ENCODE peak calls at places on chromosomes 13 and 19, in nine cellular contexts. One of them, this sample, is unnamed.

GRCh38 chr19:35459414-35460082 is 11.5 kb downstream of the FFAR2 start:
- DNase-seq in stimulated activated CD4-positive, alpha-beta T cell treated with anti-CD3 and anti-CD28 coated beads, TNF-alpha, amount 100 ng/mL, for 48 hours: no peak
- DNase-seq in CD4-positive, alpha-beta T cell: no peak
- DNase-seq in anterior cingulate cortex: no peak
- DNase-seq in effector memory CD8-positive, alpha-beta T cell: no peak
- DNase-seq in right atrium auricular region: no peak
- DNase-seq in stimulated activated CD8-positive, alpha-beta memory T cell treated with anti-CD3 and anti-CD28 coated beads, Interleukin-15, amount 100 ng/mL, for 24 hours: no peak
- DNase-seq in naive B cell: no peak
- DNase-seq in amygdala: no peak
- DNase-seq in this sample: no peak

GRCh38 chr13:30792257-30793000 is 57.1 kb downstream of the ALOX5AP start:
- DNase-seq in amygdala: peak
- DNase-seq in effector memory CD8-positive, alpha-beta T cell: no peak
- DNase-seq in stimulated activated CD4-positive, alpha-beta T cell treated with anti-CD3 and anti-CD28 coated beads, TNF-alpha, amount 100 ng/mL, for 48 hours: no peak
- DNase-seq in anterior cingulate cortex: peak
- DNase-seq in stimulated activated CD8-positive, alpha-beta memory T cell treated with anti-CD3 and anti-CD28 coated beads, Interleukin-15, amount 100 ng/mL, for 24 hours: no peak
- DNase-seq in naive B cell: no peak
- DNase-seq in right atrium auricular region: peak
- DNase-seq in CD4-positive, alpha-beta T cell: no peak
- DNase-seq in this sample: no peak

GRCh38 chr13:73952683-73953082 is 181.5 kb downstream of the KLF12 start:
- DNase-seq in amygdala: no peak
- DNase-seq in stimulated activated CD8-positive, alpha-beta memory T cell treated with anti-CD3 and anti-CD28 coated beads, Interleukin-15, amount 100 ng/mL, for 24 hours: no peak
- DNase-seq in CD4-positive, alpha-beta T cell: no peak
- DNase-seq in right atrium auricular region: no peak
- DNase-seq in stimulated activated CD4-positive, alpha-beta T cell treated with anti-CD3 and anti-CD28 coated beads, TNF-alpha, amount 100 ng/mL, for 48 hours: no peak
- DNase-seq in anterior cingulate cortex: no peak
- DNase-seq in naive B cell: no peak
- DNase-seq in effector memory CD8-positive, alpha-beta T cell: no peak
- DNase-seq in this sample: no peak

GRCh38 chr19:28961772-28962500 is 251.0 kb downstream of the UQCRFS1 start:
- DNase-seq in effector memory CD8-positive, alpha-beta T cell: no peak
- DNase-seq in right atrium auricular region: no peak
- DNase-seq in naive B cell: no peak
- DNase-seq in CD4-positive, alpha-beta T cell: no peak
- DNase-seq in amygdala: no peak
- DNase-seq in stimulated activated CD8-positive, alpha-beta memory T cell treated with anti-CD3 and anti-CD28 coated beads, Interleukin-15, amount 100 ng/mL, for 24 hours: no peak
- DNase-seq in anterior cingulate cortex: no peak
- DNase-seq in stimulated activated CD4-positive, alpha-beta T cell treated with anti-CD3 and anti-CD28 coated beads, TNF-alpha, amount 100 ng/mL, for 48 hours: no peak
- DNase-seq in this sample: no peak

GRCh38 chr19:40596608-40597328 is 4.4 kb upstream of the LTBP4 start:
- DNase-seq in right atrium auricular region: no peak
- DNase-seq in CD4-positive, alpha-beta T cell: no peak
- DNase-seq in naive B cell: no peak
- DNase-seq in amygdala: no peak
- DNase-seq in stimulated activated CD8-positive, alpha-beta memory T cell treated with anti-CD3 and anti-CD28 coated beads, Interleukin-15, amount 100 ng/mL, for 24 hours: no peak
- DNase-seq in effector memory CD8-positive, alpha-beta T cell: no peak
- DNase-seq in anterior cingulate cortex: no peak
- DNase-seq in stimulated activated CD4-positive, alpha-beta T cell treated with anti-CD3 and anti-CD28 coated beads, TNF-alpha, amount 100 ng/mL, for 48 hours: no peak
- DNase-seq in this sample: no peak

GRCh38 chr13:39527961-39528720 is 74.9 kb downstream of the LHFPL6 start:
- DNase-seq in right atrium auricular region: peak
- DNase-seq in CD4-positive, alpha-beta T cell: no peak
- DNase-seq in stimulated activated CD8-positive, alpha-beta memory T cell treated with anti-CD3 and anti-CD28 coated beads, Interleukin-15, amount 100 ng/mL, for 24 hours: no peak
- DNase-seq in anterior cingulate cortex: no peak
- DNase-seq in effector memory CD8-positive, alpha-beta T cell: no peak
- DNase-seq in naive B cell: no peak
- DNase-seq in amygdala: peak
- DNase-seq in stimulated activated CD4-positive, alpha-beta T cell treated with anti-CD3 and anti-CD28 coated beads, TNF-alpha, amount 100 ng/mL, for 48 hours: no peak
- DNase-seq in this sample: no peak

GRCh38 chr13:110944121-110944967 is 29.5 kb upstream of the ANKRD10 start:
- DNase-seq in right atrium auricular region: no peak
- DNase-seq in CD4-positive, alpha-beta T cell: no peak
- DNase-seq in stimulated activated CD8-positive, alpha-beta memory T cell treated with anti-CD3 and anti-CD28 coated beads, Interleukin-15, amount 100 ng/mL, for 24 hours: no peak
- DNase-seq in anterior cingulate cortex: no peak
- DNase-seq in naive B cell: no peak
- DNase-seq in stimulated activated CD4-positive, alpha-beta T cell treated with anti-CD3 and anti-CD28 coated beads, TNF-alpha, amount 100 ng/mL, for 48 hours: peak
- DNase-seq in effector memory CD8-positive, alpha-beta T cell: no peak
- DNase-seq in amygdala: no peak
- DNase-seq in this sample: peak

GRCh38 chr19:40982594-40983101 is 8.4 kb upstream of the CYP2B6 start:
- DNase-seq in stimulated activated CD8-positive, alpha-beta memory T cell treated with anti-CD3 and anti-CD28 coated beads, Interleukin-15, amount 100 ng/mL, for 24 hours: no peak
- DNase-seq in amygdala: no peak
- DNase-seq in right atrium auricular region: no peak
- DNase-seq in effector memory CD8-positive, alpha-beta T cell: no peak
- DNase-seq in naive B cell: no peak
- DNase-seq in stimulated activated CD4-positive, alpha-beta T cell treated with anti-CD3 and anti-CD28 coated beads, TNF-alpha, amount 100 ng/mL, for 48 hours: no peak
- DNase-seq in CD4-positive, alpha-beta T cell: no peak
- DNase-seq in anterior cingulate cortex: no peak
- DNase-seq in this sample: no peak

GRCh38 chr19:33392341-33393285 is 19.1 kb downstream of the CEBPG start:
- DNase-seq in CD4-positive, alpha-beta T cell: no peak
- DNase-seq in stimulated activated CD4-positive, alpha-beta T cell treated with anti-CD3 and anti-CD28 coated beads, TNF-alpha, amount 100 ng/mL, for 48 hours: no peak
- DNase-seq in naive B cell: no peak
- DNase-seq in right atrium auricular region: no peak
- DNase-seq in effector memory CD8-positive, alpha-beta T cell: no peak
- DNase-seq in amygdala: no peak
- DNase-seq in stimulated activated CD8-positive, alpha-beta memory T cell treated with anti-CD3 and anti-CD28 coated beads, Interleukin-15, amount 100 ng/mL, for 24 hours: no peak
- DNase-seq in anterior cingulate cortex: no peak
- DNase-seq in this sample: no peak

GRCh38 chr19:2260341-2260751 is 4.1 kb upstream of the JSRP1 start:
- DNase-seq in right atrium auricular region: no peak
- DNase-seq in anterior cingulate cortex: no peak
- DNase-seq in amygdala: no peak
- DNase-seq in stimulated activated CD4-positive, alpha-beta T cell treated with anti-CD3 and anti-CD28 coated beads, TNF-alpha, amount 100 ng/mL, for 48 hours: no peak
- DNase-seq in CD4-positive, alpha-beta T cell: no peak
- DNase-seq in effector memory CD8-positive, alpha-beta T cell: no peak
- DNase-seq in naive B cell: no peak
- DNase-seq in stimulated activated CD8-positive, alpha-beta memory T cell treated with anti-CD3 and anti-CD28 coated beads, Interleukin-15, amount 100 ng/mL, for 24 hours: no peak
- DNase-seq in this sample: peak

GRCh38 chr13:103157034-103157433 is 90.8 kb upstream of the SLC10A2 start:
- DNase-seq in naive B cell: no peak
- DNase-seq in anterior cingulate cortex: no peak
- DNase-seq in right atrium auricular region: no peak
- DNase-seq in stimulated activated CD4-positive, alpha-beta T cell treated with anti-CD3 and anti-CD28 coated beads, TNF-alpha, amount 100 ng/mL, for 48 hours: no peak
- DNase-seq in effector memory CD8-positive, alpha-beta T cell: no peak
- DNase-seq in stimulated activated CD8-positive, alpha-beta memory T cell treated with anti-CD3 and anti-CD28 coated beads, Interleukin-15, amount 100 ng/mL, for 24 hours: no peak
- DNase-seq in CD4-positive, alpha-beta T cell: no peak
- DNase-seq in amygdala: no peak
- DNase-seq in this sample: no peak

GRCh38 chr13:113138792-113139551 is 16.4 kb downstream of the F10 start:
- DNase-seq in amygdala: no peak
- DNase-seq in stimulated activated CD8-positive, alpha-beta memory T cell treated with anti-CD3 and anti-CD28 coated beads, Interleukin-15, amount 100 ng/mL, for 24 hours: no peak
- DNase-seq in anterior cingulate cortex: no peak
- DNase-seq in stimulated activated CD4-positive, alpha-beta T cell treated with anti-CD3 and anti-CD28 coated beads, TNF-alpha, amount 100 ng/mL, for 48 hours: no peak
- DNase-seq in CD4-positive, alpha-beta T cell: no peak
- DNase-seq in effector memory CD8-positive, alpha-beta T cell: no peak
- DNase-seq in right atrium auricular region: no peak
- DNase-seq in naive B cell: no peak
- DNase-seq in this sample: no peak

GRCh38 chr19:48418317-48419064 is 25.0 kb downstream of the GRIN2D start:
- DNase-seq in right atrium auricular region: no peak
- DNase-seq in anterior cingulate cortex: no peak
- DNase-seq in CD4-positive, alpha-beta T cell: no peak
- DNase-seq in effector memory CD8-positive, alpha-beta T cell: no peak
- DNase-seq in amygdala: no peak
- DNase-seq in naive B cell: no peak
- DNase-seq in stimulated activated CD8-positive, alpha-beta memory T cell treated with anti-CD3 and anti-CD28 coated beads, Interleukin-15, amount 100 ng/mL, for 24 hours: no peak
- DNase-seq in stimulated activated CD4-positive, alpha-beta T cell treated with anti-CD3 and anti-CD28 coated beads, TNF-alpha, amount 100 ng/mL, for 48 hours: no peak
- DNase-seq in this sample: no peak

GRCh38 chr19:30325657-30326056 is 46.5 kb upstream of the ZNF536 start:
- DNase-seq in stimulated activated CD8-positive, alpha-beta memory T cell treated with anti-CD3 and anti-CD28 coated beads, Interleukin-15, amount 100 ng/mL, for 24 hours: no peak
- DNase-seq in CD4-positive, alpha-beta T cell: no peak
- DNase-seq in right atrium auricular region: no peak
- DNase-seq in naive B cell: no peak
- DNase-seq in anterior cingulate cortex: no peak
- DNase-seq in effector memory CD8-positive, alpha-beta T cell: no peak
- DNase-seq in amygdala: no peak
- DNase-seq in stimulated activated CD4-positive, alpha-beta T cell treated with anti-CD3 and anti-CD28 coated beads, TNF-alpha, amount 100 ng/mL, for 48 hours: no peak
- DNase-seq in this sample: no peak

GRCh38 chr19:13953021-13953531 is 767 bp downstream of the DCAF15 start:
- DNase-seq in effector memory CD8-positive, alpha-beta T cell: no peak
- DNase-seq in amygdala: no peak
- DNase-seq in anterior cingulate cortex: no peak
- DNase-seq in stimulated activated CD4-positive, alpha-beta T cell treated with anti-CD3 and anti-CD28 coated beads, TNF-alpha, amount 100 ng/mL, for 48 hours: no peak
- DNase-seq in CD4-positive, alpha-beta T cell: no peak
- DNase-seq in naive B cell: no peak
- DNase-seq in right atrium auricular region: no peak
- DNase-seq in stimulated activated CD8-positive, alpha-beta memory T cell treated with anti-CD3 and anti-CD28 coated beads, Interleukin-15, amount 100 ng/mL, for 24 hours: no peak
- DNase-seq in this sample: peak

GRCh38 chr13:39567569-39567968 is 35.4 kb downstream of the LHFPL6 start:
- DNase-seq in right atrium auricular region: no peak
- DNase-seq in naive B cell: no peak
- DNase-seq in CD4-positive, alpha-beta T cell: no peak
- DNase-seq in anterior cingulate cortex: no peak
- DNase-seq in amygdala: no peak
- DNase-seq in stimulated activated CD8-positive, alpha-beta memory T cell treated with anti-CD3 and anti-CD28 coated beads, Interleukin-15, amount 100 ng/mL, for 24 hours: no peak
- DNase-seq in stimulated activated CD4-positive, alpha-beta T cell treated with anti-CD3 and anti-CD28 coated beads, TNF-alpha, amount 100 ng/mL, for 48 hours: no peak
- DNase-seq in effector memory CD8-positive, alpha-beta T cell: no peak
- DNase-seq in this sample: no peak

GRCh38 chr13:30752201-30752797 is 17.0 kb downstream of the ALOX5AP start:
- DNase-seq in effector memory CD8-positive, alpha-beta T cell: no peak
- DNase-seq in anterior cingulate cortex: no peak
- DNase-seq in right atrium auricular region: no peak
- DNase-seq in stimulated activated CD4-positive, alpha-beta T cell treated with anti-CD3 and anti-CD28 coated beads, TNF-alpha, amount 100 ng/mL, for 48 hours: no peak
- DNase-seq in amygdala: no peak
- DNase-seq in CD4-positive, alpha-beta T cell: no peak
- DNase-seq in stimulated activated CD8-positive, alpha-beta memory T cell treated with anti-CD3 and anti-CD28 coated beads, Interleukin-15, amount 100 ng/mL, for 24 hours: no peak
- DNase-seq in naive B cell: no peak
- DNase-seq in this sample: no peak

GRCh38 chr13:39410089-39410901 is 192.7 kb downstream of the LHFPL6 start:
- DNase-seq in stimulated activated CD4-positive, alpha-beta T cell treated with anti-CD3 and anti-CD28 coated beads, TNF-alpha, amount 100 ng/mL, for 48 hours: no peak
- DNase-seq in stimulated activated CD8-positive, alpha-beta memory T cell treated with anti-CD3 and anti-CD28 coated beads, Interleukin-15, amount 100 ng/mL, for 24 hours: no peak
- DNase-seq in right atrium auricular region: no peak
- DNase-seq in amygdala: no peak
- DNase-seq in naive B cell: no peak
- DNase-seq in CD4-positive, alpha-beta T cell: no peak
- DNase-seq in effector memory CD8-positive, alpha-beta T cell: no peak
- DNase-seq in anterior cingulate cortex: no peak
- DNase-seq in this sample: no peak

GRCh38 chr19:7607874-7608560 is 12.4 kb downstream of the CAMSAP3 start:
- DNase-seq in stimulated activated CD8-positive, alpha-beta memory T cell treated with anti-CD3 and anti-CD28 coated beads, Interleukin-15, amount 100 ng/mL, for 24 hours: no peak
- DNase-seq in stimulated activated CD4-positive, alpha-beta T cell treated with anti-CD3 and anti-CD28 coated beads, TNF-alpha, amount 100 ng/mL, for 48 hours: no peak
- DNase-seq in CD4-positive, alpha-beta T cell: no peak
- DNase-seq in amygdala: no peak
- DNase-seq in right atrium auricular region: no peak
- DNase-seq in effector memory CD8-positive, alpha-beta T cell: no peak
- DNase-seq in naive B cell: no peak
- DNase-seq in anterior cingulate cortex: no peak
- DNase-seq in this sample: no peak

GRCh38 chr19:15381864-15382263 is 2.3 kb upstream of the AKAP8 start:
- DNase-seq in stimulated activated CD8-positive, alpha-beta memory T cell treated with anti-CD3 and anti-CD28 coated beads, Interleukin-15, amount 100 ng/mL, for 24 hours: no peak
- DNase-seq in anterior cingulate cortex: no peak
- DNase-seq in naive B cell: no peak
- DNase-seq in right atrium auricular region: no peak
- DNase-seq in CD4-positive, alpha-beta T cell: no peak
- DNase-seq in effector memory CD8-positive, alpha-beta T cell: no peak
- DNase-seq in amygdala: no peak
- DNase-seq in stimulated activated CD4-positive, alpha-beta T cell treated with anti-CD3 and anti-CD28 coated beads, TNF-alpha, amount 100 ng/mL, for 48 hours: no peak
- DNase-seq in this sample: no peak

GRCh38 chr13:99257291-99257690 is 888 bp downstream of the GPR18 start:
- DNase-seq in stimulated activated CD8-positive, alpha-beta memory T cell treated with anti-CD3 and anti-CD28 coated beads, Interleukin-15, amount 100 ng/mL, for 24 hours: no peak
- DNase-seq in stimulated activated CD4-positive, alpha-beta T cell treated with anti-CD3 and anti-CD28 coated beads, TNF-alpha, amount 100 ng/mL, for 48 hours: no peak
- DNase-seq in CD4-positive, alpha-beta T cell: no peak
- DNase-seq in right atrium auricular region: no peak
- DNase-seq in naive B cell: no peak
- DNase-seq in amygdala: no peak
- DNase-seq in anterior cingulate cortex: no peak
- DNase-seq in effector memory CD8-positive, alpha-beta T cell: no peak
- DNase-seq in this sample: peak

GRCh38 chr19:35126624-35126959 is 8.3 kb downstream of the LGI4 start:
- DNase-seq in stimulated activated CD8-positive, alpha-beta memory T cell treated with anti-CD3 and anti-CD28 coated beads, Interleukin-15, amount 100 ng/mL, for 24 hours: no peak
- DNase-seq in stimulated activated CD4-positive, alpha-beta T cell treated with anti-CD3 and anti-CD28 coated beads, TNF-alpha, amount 100 ng/mL, for 48 hours: no peak
- DNase-seq in amygdala: peak
- DNase-seq in CD4-positive, alpha-beta T cell: no peak
- DNase-seq in naive B cell: no peak
- DNase-seq in right atrium auricular region: no peak
- DNase-seq in anterior cingulate cortex: peak
- DNase-seq in effector memory CD8-positive, alpha-beta T cell: no peak
- DNase-seq in this sample: no peak

GRCh38 chr13:27266937-27267336 is 3.7 kb upstream of the RASL11A start:
- DNase-seq in effector memory CD8-positive, alpha-beta T cell: no peak
- DNase-seq in right atrium auricular region: no peak
- DNase-seq in CD4-positive, alpha-beta T cell: no peak
- DNase-seq in amygdala: no peak
- DNase-seq in anterior cingulate cortex: no peak
- DNase-seq in stimulated activated CD8-positive, alpha-beta memory T cell treated with anti-CD3 and anti-CD28 coated beads, Interleukin-15, amount 100 ng/mL, for 24 hours: no peak
- DNase-seq in stimulated activated CD4-positive, alpha-beta T cell treated with anti-CD3 and anti-CD28 coated beads, TNF-alpha, amount 100 ng/mL, for 48 hours: no peak
- DNase-seq in naive B cell: no peak
- DNase-seq in this sample: no peak

GRCh38 chr13:30071890-30072817 is 221.7 kb upstream of the UBL3 start:
- DNase-seq in stimulated activated CD4-positive, alpha-beta T cell treated with anti-CD3 and anti-CD28 coated beads, TNF-alpha, amount 100 ng/mL, for 48 hours: no peak
- DNase-seq in effector memory CD8-positive, alpha-beta T cell: no peak
- DNase-seq in anterior cingulate cortex: no peak
- DNase-seq in stimulated activated CD8-positive, alpha-beta memory T cell treated with anti-CD3 and anti-CD28 coated beads, Interleukin-15, amount 100 ng/mL, for 24 hours: no peak
- DNase-seq in amygdala: no peak
- DNase-seq in naive B cell: no peak
- DNase-seq in right atrium auricular region: no peak
- DNase-seq in CD4-positive, alpha-beta T cell: no peak
- DNase-seq in this sample: no peak

GRCh38 chr13:43227721-43228120 is 204.3 kb downstream of the DNAJC15 start:
- DNase-seq in right atrium auricular region: no peak
- DNase-seq in CD4-positive, alpha-beta T cell: no peak
- DNase-seq in anterior cingulate cortex: no peak
- DNase-seq in effector memory CD8-positive, alpha-beta T cell: no peak
- DNase-seq in stimulated activated CD8-positive, alpha-beta memory T cell treated with anti-CD3 and anti-CD28 coated beads, Interleukin-15, amount 100 ng/mL, for 24 hours: no peak
- DNase-seq in amygdala: peak
- DNase-seq in stimulated activated CD4-positive, alpha-beta T cell treated with anti-CD3 and anti-CD28 coated beads, TNF-alpha, amount 100 ng/mL, for 48 hours: no peak
- DNase-seq in naive B cell: no peak
- DNase-seq in this sample: no peak

GRCh38 chr13:99590519-99591011 is 89.3 kb downstream of the TM9SF2 start:
- DNase-seq in CD4-positive, alpha-beta T cell: no peak
- DNase-seq in right atrium auricular region: no peak
- DNase-seq in effector memory CD8-positive, alpha-beta T cell: no peak
- DNase-seq in stimulated activated CD8-positive, alpha-beta memory T cell treated with anti-CD3 and anti-CD28 coated beads, Interleukin-15, amount 100 ng/mL, for 24 hours: no peak
- DNase-seq in naive B cell: no peak
- DNase-seq in stimulated activated CD4-positive, alpha-beta T cell treated with anti-CD3 and anti-CD28 coated beads, TNF-alpha, amount 100 ng/mL, for 48 hours: no peak
- DNase-seq in amygdala: no peak
- DNase-seq in anterior cingulate cortex: no peak
- DNase-seq in this sample: no peak

GRCh38 chr13:112671359-112671758 is 18.5 kb upstream of the ATP11A start:
- DNase-seq in effector memory CD8-positive, alpha-beta T cell: no peak
- DNase-seq in anterior cingulate cortex: no peak
- DNase-seq in stimulated activated CD8-positive, alpha-beta memory T cell treated with anti-CD3 and anti-CD28 coated beads, Interleukin-15, amount 100 ng/mL, for 24 hours: no peak
- DNase-seq in stimulated activated CD4-positive, alpha-beta T cell treated with anti-CD3 and anti-CD28 coated beads, TNF-alpha, amount 100 ng/mL, for 48 hours: no peak
- DNase-seq in right atrium auricular region: no peak
- DNase-seq in amygdala: no peak
- DNase-seq in CD4-positive, alpha-beta T cell: no peak
- DNase-seq in naive B cell: no peak
- DNase-seq in this sample: no peak

GRCh38 chr13:40069173-40070044 is 413.9 kb downstream of the COG6 start:
- DNase-seq in stimulated activated CD8-positive, alpha-beta memory T cell treated with anti-CD3 and anti-CD28 coated beads, Interleukin-15, amount 100 ng/mL, for 24 hours: peak
- DNase-seq in CD4-positive, alpha-beta T cell: peak
- DNase-seq in anterior cingulate cortex: peak
- DNase-seq in naive B cell: peak
- DNase-seq in amygdala: peak
- DNase-seq in stimulated activated CD4-positive, alpha-beta T cell treated with anti-CD3 and anti-CD28 coated beads, TNF-alpha, amount 100 ng/mL, for 48 hours: peak
- DNase-seq in effector memory CD8-positive, alpha-beta T cell: peak
- DNase-seq in right atrium auricular region: peak
- DNase-seq in this sample: peak

GRCh38 chr13:41332829-41333228 is 21.8 kb downstream of the NAA16 start:
- DNase-seq in stimulated activated CD4-positive, alpha-beta T cell treated with anti-CD3 and anti-CD28 coated beads, TNF-alpha, amount 100 ng/mL, for 48 hours: no peak
- DNase-seq in effector memory CD8-positive, alpha-beta T cell: no peak
- DNase-seq in stimulated activated CD8-positive, alpha-beta memory T cell treated with anti-CD3 and anti-CD28 coated beads, Interleukin-15, amount 100 ng/mL, for 24 hours: no peak
- DNase-seq in CD4-positive, alpha-beta T cell: no peak
- DNase-seq in amygdala: no peak
- DNase-seq in anterior cingulate cortex: no peak
- DNase-seq in right atrium auricular region: no peak
- DNase-seq in naive B cell: no peak
- DNase-seq in this sample: no peak

GRCh38 chr19:5963855-5964254 is 14.1 kb downstream of the RANBP3 start:
- DNase-seq in CD4-positive, alpha-beta T cell: no peak
- DNase-seq in effector memory CD8-positive, alpha-beta T cell: no peak
- DNase-seq in stimulated activated CD8-positive, alpha-beta memory T cell treated with anti-CD3 and anti-CD28 coated beads, Interleukin-15, amount 100 ng/mL, for 24 hours: no peak
- DNase-seq in naive B cell: no peak
- DNase-seq in right atrium auricular region: no peak
- DNase-seq in anterior cingulate cortex: no peak
- DNase-seq in amygdala: no peak
- DNase-seq in stimulated activated CD4-positive, alpha-beta T cell treated with anti-CD3 and anti-CD28 coated beads, TNF-alpha, amount 100 ng/mL, for 48 hours: no peak
- DNase-seq in this sample: no peak

GRCh38 chr13:110440946-110441731 is 120.4 kb downstream of the RAB20 start:
- DNase-seq in right atrium auricular region: no peak
- DNase-seq in naive B cell: no peak
- DNase-seq in effector memory CD8-positive, alpha-beta T cell: no peak
- DNase-seq in stimulated activated CD4-positive, alpha-beta T cell treated with anti-CD3 and anti-CD28 coated beads, TNF-alpha, amount 100 ng/mL, for 48 hours: no peak
- DNase-seq in amygdala: no peak
- DNase-seq in CD4-positive, alpha-beta T cell: no peak
- DNase-seq in anterior cingulate cortex: no peak
- DNase-seq in stimulated activated CD8-positive, alpha-beta memory T cell treated with anti-CD3 and anti-CD28 coated beads, Interleukin-15, amount 100 ng/mL, for 24 hours: no peak
- DNase-seq in this sample: no peak

This sample was measured in OCI-LY7.